ENCODE peak calls at places on chromosomes 16 and 17, in four cellular contexts. T is uterus, J is adrenal gland, Z is transverse colon. Q is an unnamed sample. For H3K4me1, the result is how much of the 10 kb centered on the place peaks cover.

GRCh38 chr17:43334744-43335400 is 63.9 kb upstream of the ARL4D start:
- DNase-seq in Z (no peak), J (no peak), T (no peak), Q (no peak)

GRCh38 chr17:69719474-69720048 is 305.1 kb downstream of the MAP2K6 start:
- DNase-seq in T (no peak), Z (no peak), J (no peak), Q (no peak)

GRCh38 chr17:21285164-21286065 is 904 bp downstream of the MAP2K3 start:
- DNase-seq in Z (peak), J (peak), T (peak), Q (peak)

GRCh38 chr17:19309701-19310100 is 52.8 kb downstream of the B9D1 start:
- DNase-seq in J (no peak), T (no peak), Z (no peak), Q (no peak)

GRCh38 chr16:87392823-87393679 is 915 bp downstream of the MAP1LC3B start:
- DNase-seq in J (peak), Z (peak), T (peak), Q (peak)

GRCh38 chr16:88329726-88330700 is 52.7 kb upstream of the ZNF469 start:
- DNase-seq in Z (no peak), J (no peak), T (no peak), Q (no peak)

GRCh38 chr17:76714822-76715461 is 4.2 kb upstream of the MXRA7 start:
- DNase-seq in J (peak), T (peak), Z (peak), Q (peak)

GRCh38 chr17:20774472-20775135 is 195.1 kb downstream of the CDRT15L2 start:
- DNase-seq in T (no peak), J (no peak), Z (no peak), Q (no peak)

GRCh38 chr16:9091867-9092281 is 430 bp downstream of the HAPSTR1 start:
- DNase-seq in J (peak), Z (peak), T (no peak), Q (peak)

DNA sequence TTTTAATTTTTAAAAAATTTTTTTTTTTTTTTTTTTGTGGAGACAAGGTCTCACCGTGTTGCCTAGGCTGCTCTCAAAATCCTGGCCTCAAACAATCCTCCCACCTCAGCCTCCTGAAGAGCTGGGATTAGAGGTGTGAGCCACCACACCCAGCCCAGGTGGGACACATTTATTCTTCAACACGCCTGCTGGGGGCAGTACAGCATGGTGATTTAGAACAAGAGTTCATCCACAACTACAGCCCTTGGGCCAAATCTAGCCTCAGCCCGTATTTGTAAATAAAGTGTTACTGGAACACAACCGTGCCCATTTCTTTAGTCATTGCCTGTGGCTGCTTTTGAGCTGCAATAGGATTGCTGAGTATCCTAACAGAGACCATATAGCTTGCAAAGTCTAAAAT is 92.8 kb downstream of the KATNIP start:
- DNase-seq in J (no peak), Z (no peak), T (no peak), Q (no peak)
- H3K4me3 ChIP-seq in J (no peak), Z (no peak), T (no peak), Q (no peak)

DNA sequence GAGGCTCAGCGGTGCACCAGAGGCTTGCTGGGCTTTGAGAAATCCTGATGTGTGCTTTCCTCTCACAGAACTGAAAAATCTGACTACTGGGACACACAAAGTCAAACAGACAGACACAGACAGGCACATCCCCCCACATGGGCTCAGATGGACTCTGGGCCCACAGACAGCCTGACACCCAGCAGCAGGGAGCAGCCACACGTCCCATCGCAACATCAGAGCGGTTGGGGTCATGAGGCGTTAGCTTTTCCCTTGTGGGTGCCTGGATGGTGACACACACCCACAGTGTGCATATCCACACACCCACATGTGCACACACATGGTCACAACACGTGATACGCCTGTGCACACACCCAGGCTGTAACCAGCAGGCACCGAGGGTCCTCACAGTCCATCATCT is 6.3 kb downstream of the SPNS3 start:
- DNase-seq in T (no peak), J (no peak), Z (no peak), Q (no peak)
- TF ChIP-seq CTCF in T (no peak), J (no peak), Z (no peak), Q (no peak)

DNA sequence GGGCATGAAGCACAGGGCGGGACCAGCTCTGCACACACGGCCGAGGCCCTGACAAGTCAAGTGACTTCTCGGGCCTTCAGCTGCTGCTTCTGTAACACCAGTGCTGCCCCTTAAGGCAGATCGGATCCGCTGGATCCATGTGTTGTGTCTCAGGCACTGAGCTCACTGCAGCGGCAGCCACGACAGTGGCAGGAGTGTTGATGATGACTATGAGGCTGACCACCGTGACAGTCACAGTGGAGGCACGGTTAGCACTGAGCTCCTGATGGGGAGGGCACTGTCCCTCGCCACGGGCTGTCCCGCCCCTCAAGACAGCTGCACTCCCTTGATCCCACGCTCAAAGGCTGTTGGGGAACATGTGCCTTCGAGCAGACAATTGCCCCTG is 29.4 kb downstream of the PEMT start:
- DNase-seq in T (no peak), J (no peak), Z (no peak), Q (no peak)
- H3K4me1 ChIP-seq in T (under half), J (under half), Z (under half), Q (under half)

GRCh38 chr17:59846391-59847165 is 46.2 kb downstream of the TUBD1 start:
- DNase-seq in Z (peak), J (peak), T (peak), Q (no peak)
- H3K4me3 ChIP-seq in Z (no peak), J (no peak), T (no peak), Q (no peak)

DNA sequence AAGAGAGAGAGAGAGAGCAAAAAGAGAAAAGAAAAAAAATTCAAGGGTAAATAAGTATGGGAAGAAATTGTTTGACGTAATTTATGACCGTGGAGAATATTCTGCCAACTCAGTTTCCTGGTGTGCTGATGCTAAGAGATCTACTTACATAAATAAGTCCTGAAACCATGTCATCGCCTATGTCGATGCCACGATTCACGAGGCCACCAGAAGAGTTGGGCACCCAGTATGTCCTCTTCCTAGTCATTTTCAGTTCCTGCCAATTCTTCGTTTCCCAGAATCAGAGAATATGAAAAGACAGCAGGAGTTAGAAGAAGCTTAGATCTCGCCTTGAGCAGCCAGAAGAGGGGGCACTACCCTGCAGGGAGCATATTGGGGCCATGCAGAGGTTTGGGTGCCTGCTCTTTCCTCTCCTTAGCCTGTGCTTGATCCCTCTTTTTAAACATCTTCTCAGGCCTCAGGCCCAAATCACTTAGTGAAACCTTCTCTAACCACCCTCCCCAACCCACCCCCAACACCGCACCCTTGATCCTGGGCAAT is 12.4 kb upstream of the LONP2 start:
- DNase-seq in J (peak), Z (peak), T (peak), Q (no peak)
- TF ChIP-seq CTCF in J (peak), Z (peak), T (peak), Q (no peak)

DNA sequence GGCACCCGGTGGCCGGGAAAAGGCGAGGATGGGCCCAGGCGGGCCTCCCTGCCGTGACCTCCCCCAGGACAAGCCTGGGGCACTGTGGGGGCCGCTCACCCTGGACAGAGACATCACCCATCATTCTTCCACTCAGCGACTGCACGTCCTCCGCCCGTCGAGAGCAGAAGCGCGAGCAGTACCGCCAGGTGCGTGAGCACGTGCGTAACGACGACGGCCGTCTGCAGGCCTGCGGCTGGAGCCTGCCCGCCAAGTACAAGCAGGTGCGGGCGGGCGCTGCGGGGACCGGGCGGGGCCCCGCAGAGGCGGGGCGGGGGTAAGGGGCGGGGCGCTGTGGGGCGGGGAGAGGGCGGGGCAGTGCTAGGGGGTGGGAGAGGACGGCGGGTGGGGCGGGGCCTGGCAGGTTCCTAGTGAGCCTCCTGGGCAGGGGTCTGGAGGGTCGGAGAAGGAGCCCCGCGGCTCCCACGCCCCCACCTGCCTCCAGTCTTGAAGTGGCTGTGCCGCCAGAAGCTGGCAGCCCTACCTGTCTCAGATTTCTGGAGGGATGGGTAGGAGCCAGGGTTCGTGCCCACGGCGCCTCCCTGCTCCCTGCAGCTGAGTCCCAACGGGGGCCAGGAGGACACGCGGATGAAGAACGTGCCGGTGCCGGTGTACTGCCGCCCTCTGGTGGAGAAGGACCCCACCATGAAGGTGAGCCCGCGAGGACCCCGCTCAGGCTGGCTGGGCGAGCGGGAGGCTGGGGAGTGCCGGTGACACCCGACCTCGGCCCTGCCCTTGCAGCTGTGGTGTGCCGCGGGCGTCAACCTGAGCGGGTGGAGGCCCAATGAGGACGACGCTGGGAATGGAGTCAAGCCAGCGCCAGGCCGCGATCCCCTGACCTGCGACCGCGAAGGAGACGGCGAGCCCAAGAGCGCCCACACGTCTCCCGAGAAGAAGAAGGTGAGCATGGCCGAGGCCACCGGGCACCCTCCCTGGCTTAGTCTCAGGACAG is 7.5 kb downstream of the NME3 start:
- DNase-seq in T (no peak), Z (no peak), J (no peak), Q (peak)
- H3K4me1 ChIP-seq in T (under half), Z (under half), J (under half), Q (under half)

DNA sequence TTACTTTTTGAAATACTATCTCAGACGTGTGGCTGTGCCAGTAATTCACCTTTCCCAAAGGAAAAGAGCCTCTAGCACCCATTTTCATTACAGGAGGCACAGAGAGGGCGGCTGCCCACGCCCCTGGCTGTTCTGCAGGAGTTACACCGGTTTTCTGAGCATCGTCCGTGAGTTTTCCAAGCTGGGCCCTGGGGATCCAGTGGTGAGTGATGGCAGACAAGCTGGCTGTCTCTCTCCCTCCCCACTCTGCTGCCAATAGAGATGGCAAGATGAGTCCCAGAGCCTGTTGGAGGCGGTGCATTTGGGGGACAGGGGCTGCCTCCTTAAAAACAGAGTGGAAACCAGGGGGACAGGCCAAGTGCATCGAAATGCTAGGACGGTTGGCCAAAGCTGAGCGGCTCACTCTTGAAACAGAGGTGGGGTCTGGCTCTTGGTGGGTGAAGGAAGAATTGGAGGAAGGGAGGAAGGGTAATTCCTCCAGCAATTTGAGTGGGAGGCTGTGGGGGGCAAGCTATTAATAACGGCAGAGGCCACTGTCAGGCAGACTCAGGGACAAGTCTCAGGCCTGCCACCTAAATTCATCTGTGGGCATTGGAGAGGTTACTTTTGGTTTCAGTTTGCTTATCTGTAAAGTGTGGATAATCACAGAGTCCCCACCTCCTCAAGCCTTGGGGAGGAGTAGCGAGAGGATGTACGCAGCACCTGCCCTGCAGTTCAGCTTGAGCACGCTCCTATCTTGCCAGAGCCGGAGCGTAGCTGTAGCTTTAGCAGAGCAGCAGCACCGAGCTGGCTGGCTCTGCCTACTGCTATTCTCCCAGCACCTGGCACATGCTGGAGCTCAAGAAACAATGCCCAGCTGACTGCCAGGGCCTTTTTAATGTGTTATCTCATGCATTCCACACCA is 7.5 kb upstream of the NOS2 start:
- DNase-seq in J (no peak), T (no peak), Z (peak), Q (peak)
- H3K4me3 ChIP-seq in J (no peak), T (no peak), Z (no peak), Q (no peak)

Q was measured in mucosa of descending colon.